ENCODE peak calls at places on chromosomes 2 and 18, in nine cellular contexts. J is A549, M is suprapubic skin, F is stomach, X is HepG2, C is sigmoid colon, L is tibial nerve, V is ovary, E is transverse colon. U is an unnamed sample.

GRCh38 chr2:99691931-99692330 is 202.1 kb upstream of the REV1 start:
- DNase-seq in J (no peak), M (no peak), F (no peak), X (no peak), C (no peak), L (peak; percentile 37), V (no peak), E (peak; percentile 15), U (no peak)

GRCh38 chr18:56709463-56709862 is 58.3 kb downstream of the WDR7 start:
- DNase-seq in J (peak; percentile 65), M (no peak), F (no peak), X (peak; percentile 54), C (no peak), L (no peak), V (no peak), E (no peak), U (no peak)

GRCh38 chr2:88656690-88657089 is 29.4 kb upstream of the EIF2AK3 start:
- DNase-seq in J (no peak), M (no peak), F (no peak), X (no peak), C (no peak), L (no peak), V (no peak), E (no peak), U (no peak)

GRCh38 chr2:39631715-39632114 is 34.0 kb upstream of the TMEM178A start:
- DNase-seq in J (peak; percentile 18), M (no peak), F (no peak), X (no peak), C (no peak), L (no peak), V (no peak), E (no peak), U (no peak)

GRCh38 chr2:222447144-222447543 is 22.8 kb downstream of the SGPP2 start:
- DNase-seq in J (no peak), M (no peak), F (no peak), X (no peak), C (no peak), L (no peak), V (no peak), E (no peak), U (no peak)

GRCh38 chr2:203155406-203155805 is 83.4 kb upstream of the CYP20A1 start:
- DNase-seq in J (no peak), M (no peak), F (no peak), X (no peak), C (no peak), L (no peak), V (no peak), E (no peak), U (no peak)

GRCh38 chr18:22900558-22901183 is 32.5 kb upstream of the RBBP8 start:
- DNase-seq in J (no peak), M (no peak), F (peak; percentile 59), X (no peak), C (no peak), L (no peak), V (no peak), E (no peak), U (no peak)

GRCh38 chr2:50401772-50402653 is 629.9 kb downstream of the NRXN1 start:
- DNase-seq in J (peak; percentile 73), M (no peak), F (peak; percentile 59), X (peak; percentile 46), C (peak; percentile 50), L (peak; percentile 16), V (no peak), E (peak; percentile 14), U (no peak)

GRCh38 chr2:44061876-44062275 is 66.1 kb upstream of the LRPPRC start:
- DNase-seq in J (peak; percentile 26), M (no peak), F (no peak), X (peak; percentile 66), C (no peak), L (no peak), V (no peak), E (no peak), U (no peak)

GRCh38 chr18:54392621-54393023 is 34.9 kb downstream of the C18orf54 start:
- DNase-seq in J (peak; percentile 52), M (no peak), F (no peak), X (peak; percentile 52), C (no peak), L (no peak), V (no peak), E (no peak), U (no peak)

GRCh38 chr2:9364791-9365497 is 58.4 kb downstream of the ITGB1BP1 start:
- DNase-seq in J (no peak), M (no peak), F (no peak), X (peak; percentile 79), C (no peak), L (no peak), V (no peak), E (no peak), U (no peak)

GRCh38 chr2:102753563-102754159 is 8.2 kb upstream of the TMEM182 start:
- DNase-seq in J (peak; percentile 53), M (no peak), F (peak; percentile 32), X (peak; percentile 77), C (no peak), L (no peak), V (no peak), E (peak; percentile 13), U (no peak)

GRCh38 chr2:127671557-127672302 is 3.6 kb downstream of the LIMS2 start:
- DNase-seq in J (no peak), M (no peak), F (peak; percentile 17), X (no peak), C (peak; percentile 62), L (no peak), V (no peak), E (no peak), U (no peak)
- H3K4me1 ChIP-seq in J (peaks cover 15% of the 10 kb centered on the region), M (peaks cover 37% of the 10 kb centered on the region), F (peaks cover 57% of the 10 kb centered on the region), X (peaks cover 27% of the 10 kb centered on the region), C (peaks cover 70% of the 10 kb centered on the region), L (peaks cover 6% of the 10 kb centered on the region), V (peaks cover 1% of the 10 kb centered on the region), E (peaks cover 13% of the 10 kb centered on the region), U (peaks cover 94% of the 10 kb centered on the region)

GRCh38 chr2:45067859-45068642 is 58.8 kb upstream of the SIX2 start:
- DNase-seq in J (no peak), M (no peak), F (no peak), X (no peak), C (no peak), L (no peak), V (no peak), E (no peak), U (no peak)
- TF ChIP-seq EP300 in J (no peak), M (no peak), F (no peak), X (no peak), C (no peak), L (no peak), V (no peak), E (no peak), U (no peak)

GRCh38 chr2:117693166-117693565 is 121.3 kb upstream of the DDX18 start:
- DNase-seq in J (no peak), M (no peak), F (no peak), X (no peak), C (no peak), L (no peak), V (no peak), E (no peak), U (no peak)
- TF ChIP-seq POLR2A in J (no peak), M (no peak), F (no peak), X (no peak), C (no peak), L (no peak), V (no peak), E (no peak), U (no peak)

DNA sequence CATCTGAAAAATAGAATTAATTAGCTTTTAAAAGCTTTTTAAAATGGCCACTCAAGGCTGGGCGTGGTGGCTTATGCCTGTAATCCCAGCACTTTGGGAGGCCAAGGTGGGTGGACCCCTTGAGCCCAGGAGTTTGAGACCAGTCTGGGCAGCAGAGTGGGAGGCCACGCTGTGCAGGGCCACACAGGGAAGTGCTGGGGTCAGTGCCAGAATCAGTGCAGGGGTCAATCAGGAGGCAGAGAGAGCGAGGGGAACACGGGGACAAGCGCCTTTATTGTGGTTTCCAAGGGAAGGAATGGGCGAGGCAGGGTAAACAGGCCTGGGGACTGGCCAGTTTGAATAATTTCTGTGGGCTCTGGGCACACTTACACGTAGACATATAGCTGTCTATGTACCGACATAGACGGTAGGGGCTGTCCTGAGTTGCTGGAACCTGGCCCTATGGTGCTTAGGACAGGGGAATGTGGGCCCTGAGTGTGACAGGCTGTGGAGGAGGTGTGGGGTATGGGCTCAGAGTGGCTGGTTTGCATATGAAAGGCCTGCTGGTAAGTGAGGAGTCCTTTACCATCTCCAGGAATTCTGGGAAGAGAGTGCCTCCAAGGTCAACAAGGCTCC is 42.9 kb downstream of the DYSF start:
- DNase-seq in J (no peak), M (no peak), F (no peak), X (no peak), C (no peak), L (no peak), V (no peak), E (no peak), U (no peak)
- H3K4me1 ChIP-seq in J (peaks cover 13% of the 10 kb centered on the region), M (no peaks in the 10 kb centered on the region), F (no peaks in the 10 kb centered on the region), X (no peaks in the 10 kb centered on the region), C (no peaks in the 10 kb centered on the region), L (no peaks in the 10 kb centered on the region), V (peaks cover 1% of the 10 kb centered on the region), E (no peaks in the 10 kb centered on the region), U (peaks cover 38% of the 10 kb centered on the region)

GRCh38 chr18:37493352-37493935 is 72.2 kb downstream of the CELF4 start:
- DNase-seq in J (no peak), M (no peak), F (no peak), X (no peak), C (no peak), L (no peak), V (no peak), E (no peak), U (no peak)
- TF ChIP-seq EP300 in J (no peak), M (no peak), F (no peak), X (no peak), C (no peak), L (no peak), V (no peak), E (no peak), U (no peak)

DNA sequence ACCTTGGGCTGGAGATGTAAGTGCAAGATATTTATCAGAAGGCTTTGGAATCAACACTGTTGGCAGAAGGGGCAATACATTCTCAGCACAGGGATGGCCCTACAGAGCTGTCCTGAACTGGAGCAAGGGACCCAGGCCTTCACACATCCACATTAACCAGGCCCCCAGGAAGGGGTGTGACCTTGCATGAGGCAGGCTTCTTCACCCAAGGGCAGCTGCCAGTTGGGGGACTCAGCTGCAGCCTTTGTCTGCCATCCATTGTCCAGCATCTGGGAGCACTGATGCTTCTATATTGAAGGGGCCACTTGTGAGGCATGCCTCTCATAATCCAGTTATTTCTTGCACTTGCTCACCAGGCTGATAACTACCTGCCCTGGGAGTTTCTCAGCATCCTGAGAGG is 38.3 kb downstream of the EDAR start:
- DNase-seq in J (no peak), M (no peak), F (no peak), X (no peak), C (no peak), L (no peak), V (no peak), E (no peak), U (no peak)
- TF ChIP-seq POLR2A in J (no peak), M (no peak), F (no peak), X (no peak), C (no peak), L (no peak), V (no peak), E (no peak), U (no peak)

GRCh38 chr18:58227361-58227930 is 183.4 kb downstream of the NEDD4L start:
- DNase-seq in J (no peak), M (no peak), F (no peak), X (no peak), C (no peak), L (no peak), V (no peak), E (no peak), U (no peak)
- H3K4me1 ChIP-seq in J (peaks cover 62% of the 10 kb centered on the region), M (peaks cover 43% of the 10 kb centered on the region), F (peaks cover 86% of the 10 kb centered on the region), X (peaks cover 87% of the 10 kb centered on the region), C (peaks cover 46% of the 10 kb centered on the region), L (peaks cover 11% of the 10 kb centered on the region), V (peaks cover 6% of the 10 kb centered on the region), E (peaks cover 50% of the 10 kb centered on the region), U (peaks cover 19% of the 10 kb centered on the region)

GRCh38 chr2:191713837-191714236 is 35.9 kb downstream of the NABP1 start:
- DNase-seq in J (peak; percentile 59), M (no peak), F (no peak), X (peak; percentile 24), C (no peak), L (no peak), V (no peak), E (no peak), U (no peak)
- TF ChIP-seq EP300 in J (no peak), M (no peak), F (no peak), X (no peak), C (no peak), L (no peak), V (no peak), E (no peak), U (no peak)

U was measured in esophagus muscularis mucosa.